ENCODE peak calls at places on chromosomes 6 and 20, in four cellular contexts. O, V, I and K are unnamed samples.

GRCh38 chr6:165963750-165964149 is 203.9 kb downstream of the TBXT start:
- DNase-seq in O (no peak), V (no peak), I (no peak), K (no peak)

GRCh38 chr6:45783716-45784115 is 231.9 kb downstream of the CLIC5 start:
- DNase-seq in O (no peak), V (no peak), I (no peak), K (no peak)

GRCh38 chr6:134449004-134449403 is 131.1 kb upstream of the SGK1 start:
- DNase-seq in O (no peak), V (no peak), I (no peak), K (no peak)

GRCh38 chr20:62782149-62782892 is 14.0 kb upstream of the MRGBP start:
- DNase-seq in O (no peak), V (no peak), I (no peak), K (no peak)

GRCh38 chr6:11804706-11805105 is 26.1 kb upstream of the ADTRP start:
- DNase-seq in O (no peak), V (no peak), I (peak; percentile 60), K (no peak)

GRCh38 chr6:45423111-45423900 is 45.6 kb upstream of the SUPT3H start:
- DNase-seq in O (no peak), V (no peak), I (no peak), K (no peak)

GRCh38 chr20:18588554-18589043 is 745 bp downstream of the DTD1 start:
- DNase-seq in O (no peak), V (no peak), I (no peak), K (no peak)

GRCh38 chr6:166005846-166006592 is 161.6 kb downstream of the TBXT start:
- DNase-seq in O (no peak), V (no peak), I (peak; percentile 94), K (no peak)

GRCh38 chr6:3748208-3748701 is 3.3 kb downstream of the PXDC1 start:
- DNase-seq in O (no peak), V (peak; percentile 53), I (peak; percentile 86), K (no peak)

GRCh38 chr6:150929403-150929802 is 63.9 kb downstream of the MTHFD1L start:
- DNase-seq in O (no peak), V (no peak), I (peak; percentile 29), K (no peak)

GRCh38 chr6:70110128-70111022 is 192.5 kb downstream of the COL9A1 start:
- DNase-seq in O (no peak), V (no peak), I (peak; percentile 1), K (no peak)

DNA sequence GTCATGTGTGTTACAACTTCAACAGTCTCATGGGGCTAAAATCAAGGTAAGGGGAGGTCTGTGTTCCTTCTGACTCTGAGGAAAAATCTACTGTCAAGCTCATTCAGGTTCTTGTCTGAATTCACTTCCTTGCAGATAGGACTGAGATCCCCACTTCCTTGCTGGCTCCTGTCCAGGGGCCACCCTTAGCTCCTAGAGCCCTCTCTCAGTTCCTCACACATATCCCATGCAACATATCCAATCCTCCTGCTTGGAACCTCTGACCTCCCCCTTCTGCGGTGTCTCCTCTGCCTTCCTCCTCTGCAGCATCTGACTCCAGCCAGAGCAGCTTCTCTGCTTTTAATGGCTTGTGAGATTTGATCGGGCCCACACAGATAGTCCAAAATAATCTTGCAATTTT is 27.1 kb upstream of the MICB start:
- DNase-seq in O (no peak), V (no peak), I (no peak), K (no peak)
- TF ChIP-seq CTCF in O (no peak), V (no peak), I (no peak), K (no peak)

GRCh38 chr6:28709478-28710349 is 184.0 kb downstream of the GPX5 start:
- DNase-seq in O (no peak), V (no peak), I (no peak), K (no peak)
- H3K4me3 ChIP-seq in O (peak overlapping the region; percentile 41), V (no peak overlapping the region), I (peak overlapping the region; percentile 36), K (no peak overlapping the region)

DNA sequence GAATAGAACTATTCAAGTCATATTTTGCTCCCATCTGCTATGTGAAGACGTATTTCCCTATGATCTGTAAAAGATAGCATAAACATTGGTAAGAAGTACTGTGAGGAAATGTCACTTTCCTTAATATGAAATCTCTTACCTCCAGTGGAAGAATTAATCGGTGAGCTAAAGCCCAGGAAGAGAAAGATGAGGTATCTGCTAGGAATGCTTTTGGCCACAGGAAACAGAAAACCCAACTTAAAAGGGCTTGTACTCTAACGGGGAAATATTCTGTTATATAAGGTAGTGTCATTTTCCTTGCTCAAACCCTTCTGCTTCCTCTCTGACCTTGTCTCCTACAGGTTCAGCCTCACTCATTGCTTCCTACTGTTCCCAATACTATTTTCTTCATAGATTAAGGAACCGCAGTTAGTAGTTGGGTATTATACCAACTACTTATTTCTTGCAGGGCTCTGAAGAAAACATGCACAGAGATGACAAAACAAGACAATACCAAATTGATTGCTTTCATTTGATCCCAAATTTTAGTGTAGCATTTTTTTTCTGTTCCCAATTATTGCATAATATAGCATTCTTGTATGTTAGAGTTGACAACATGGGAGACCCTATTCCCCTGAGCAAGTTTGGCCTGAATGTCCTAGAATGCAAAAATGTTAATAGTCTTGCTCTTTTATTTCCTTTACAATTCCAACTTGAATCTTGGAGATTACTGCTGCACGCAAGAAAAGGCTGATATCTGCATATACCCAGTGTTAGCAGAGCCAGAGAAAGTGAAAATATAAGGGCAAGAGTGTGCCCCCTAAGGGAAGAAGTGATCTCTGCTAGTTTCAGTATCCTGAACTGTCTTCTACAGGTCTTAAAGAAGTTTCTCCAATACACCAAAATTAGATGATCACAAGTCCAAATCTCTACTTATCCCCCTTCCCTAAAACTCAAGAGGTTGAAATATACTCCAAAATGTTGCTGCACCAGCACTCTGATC is 65.3 kb downstream of the AFG1L start:
- DNase-seq in O (no peak), V (no peak), I (peak; percentile 47), K (no peak)
- TF ChIP-seq CTCF in O (no peak), V (peak; percentile 18), I (no peak), K (peak; percentile 34)

GRCh38 chr6:149316740-149317655 is 514 bp upstream of the TAB2 start:
- DNase-seq in O (peak; percentile 80), V (peak; percentile 65), I (peak; percentile 89), K (no peak)

GRCh38 chr6:149319413-149319812 is 1.9 kb downstream of the TAB2 start:
- DNase-seq in O (no peak), V (no peak), I (no peak), K (no peak)

GRCh38 chr6:149318581-149319286 is 1.2 kb downstream of the TAB2 start:
- DNase-seq in O (no peak), V (no peak), I (no peak), K (no peak)

GRCh38 chr6:149316108-149316727 is 1.3 kb upstream of the TAB2 start:
- DNase-seq in O (no peak), V (no peak), I (no peak), K (no peak)

GRCh38 chr6:149317656-149318571 is at the start of gene TAB2:
- DNase-seq in O (no peak), V (no peak), I (no peak), K (no peak)
- H3K4me3 ChIP-seq in O (peak within 1 kb of the TSS; percentile 80), V (peak within 1 kb of the TSS; percentile 82), I (peak within 1 kb of the TSS; percentile 99), K (peak within 1 kb of the TSS; percentile 95)

GRCh38 chr6:49225471-49225870 is 237.6 kb downstream of the MMUT start:
- DNase-seq in O (no peak), V (no peak), I (no peak), K (no peak)

GRCh38 chr6:49220293-49220692 is 242.8 kb downstream of the MMUT start:
- DNase-seq in O (no peak), V (no peak), I (no peak), K (no peak)
- TF ChIP-seq CTCF in O (no peak), V (no peak), I (no peak), K (no peak)